ENCODE peak calls at places on chromosomes 16 and 17, in six cellular contexts. Z is cerebellar nuclear complex; D is stimulated activated CD8-positive, alpha-beta memory T cell treated with anti-CD3 and anti-CD28 coated beads, Interleukin-4, amount 100 ng/mL, for 1 hour; S is substantia nigra; T is AG10803; L is Calu3. P is an unnamed sample.

GRCh38 chr17:64441772-64442549 is 7.0 kb upstream of the MILR1 start:
- DNase-seq in L (no peak), Z (no peak), D (no peak), T (peak; percentile 65), S (no peak), P (no peak)

GRCh38 chr17:35743911-35744328 is 9.1 kb downstream of the GAS2L2 start:
- DNase-seq in Z (no peak), L (peak; percentile 30), D (no peak), T (peak; percentile 24), S (no peak), P (no peak)

GRCh38 chr17:36493956-36494355 is 7.5 kb downstream of the ZNHIT3 start:
- DNase-seq in Z (no peak), T (peak; percentile 58), D (no peak), L (no peak), S (no peak), P (no peak)

GRCh38 chr16:57113042-57113453 is 20.7 kb downstream of the CPNE2 start:
- DNase-seq in D (no peak), L (no peak), Z (no peak), S (no peak), T (peak; percentile 42), P (no peak)

GRCh38 chr17:39781028-39781800 is 43.5 kb downstream of the GRB7 start:
- DNase-seq in Z (no peak), D (no peak), S (no peak), L (peak; percentile 94), T (no peak), P (no peak)

GRCh38 chr17:34626141-34626681 is 46.8 kb downstream of the TMEM132E start:
- DNase-seq in S (no peak), D (no peak), Z (no peak), L (no peak), T (no peak), P (no peak)

GRCh38 chr17:4215882-4216411 is 47.8 kb downstream of the ANKFY1 start:
- DNase-seq in L (no peak), D (no peak), S (no peak), Z (no peak), T (no peak), P (no peak)

GRCh38 chr16:10896723-10897122 is 19.7 kb downstream of the CIITA start:
- DNase-seq in Z (no peak), L (no peak), S (no peak), D (no peak), T (no peak), P (no peak)

GRCh38 chr16:19851476-19851875 is 33.2 kb downstream of the GPRC5B start:
- DNase-seq in T (no peak), L (no peak), D (no peak), S (no peak), Z (peak; percentile 88), P (peak; percentile 70)

GRCh38 chr16:87044031-87044380 is 273.2 kb downstream of the C16orf95 start:
- DNase-seq in S (no peak), L (peak; percentile 52), T (no peak), Z (no peak), D (no peak), P (no peak)

GRCh38 chr17:80220709-80221215 is 535 bp downstream of the SLC26A11 start:
- DNase-seq in D (no peak), L (no peak), T (no peak), S (no peak), Z (no peak), P (peak; percentile 35)

GRCh38 chr17:31452101-31452500 is 60.6 kb downstream of the RAB11FIP4 start:
- DNase-seq in T (peak; percentile 17), S (no peak), L (no peak), D (no peak), Z (no peak), P (no peak)

GRCh38 chr16:89303604-89304003 is 86.1 kb downstream of the ZNF778 start:
- DNase-seq in L (no peak), S (no peak), T (no peak), Z (no peak), D (no peak), P (no peak)

GRCh38 chr16:23561586-23561985 is 4.1 kb downstream of the UBFD1 start:
- DNase-seq in Z (no peak), D (no peak), T (no peak), L (no peak), S (no peak), P (no peak)

GRCh38 chr17:58284613-58285421 is 4.1 kb upstream of the MPO start:
- DNase-seq in T (no peak), Z (no peak), S (no peak), D (no peak), L (no peak), P (no peak)

GRCh38 chr16:8903004-8903403 is 20.9 kb downstream of the LITAFD start:
- DNase-seq in L (no peak), S (no peak), Z (no peak), D (no peak), T (no peak), P (no peak)

P was measured in head of caudate nucleus.